ENCODE peak calls at places on chromosome 21, in ten cellular contexts. D is NCI-H2081, Q is A549, W is LoVo, F is NCI-H460, U is non-pigmented ciliary epithelial cell, T is T-helper 17 cell, K is T follicular helper cell, J is cardiac fibroblast, E is Right ventricle myocardium superior. B is an unnamed sample.

GRCh38 chr21:45976666-45977335 is 4.8 kb upstream of the COL6A1 start:
- DNase-seq in D (no peak), Q (no peak), W (no peak), F (no peak), U (no peak), T (no peak), K (no peak), J (no peak), E (peak; percentile 33), B (no peak)

GRCh38 chr21:34229361-34229760 is 134.4 kb upstream of the KCNE2 start:
- DNase-seq in D (no peak), Q (no peak), W (no peak), F (no peak), U (no peak), T (no peak), K (no peak), J (no peak), E (no peak), B (no peak)

GRCh38 chr21:15992171-15992570 is 262.4 kb downstream of the USP25 start:
- DNase-seq in D (no peak), Q (no peak), W (no peak), F (no peak), U (no peak), T (no peak), K (no peak), J (peak; percentile 63), E (no peak), B (no peak)

GRCh38 chr21:44572959-44573583 is 458 bp upstream of the KRTAP10-4 start:
- DNase-seq in D (no peak), Q (no peak), W (no peak), F (no peak), U (no peak), T (no peak), K (no peak), J (peak; percentile 21), E (no peak), B (no peak)

GRCh38 chr21:35100351-35100771 is 51.3 kb upstream of the RUNX1 start:
- DNase-seq in D (no peak), Q (no peak), W (no peak), F (no peak), U (no peak), T (no peak), K (no peak), J (no peak), E (no peak), B (no peak)

GRCh38 chr21:25980710-25981109 is 189.9 kb downstream of the APP start:
- DNase-seq in D (no peak), Q (no peak), W (no peak), F (no peak), U (no peak), T (no peak), K (no peak), J (no peak), E (no peak), B (no peak)

GRCh38 chr21:20641251-20641650 is 357.0 kb upstream of the NCAM2 start:
- DNase-seq in D (no peak), Q (no peak), W (no peak), F (no peak), U (no peak), T (no peak), K (no peak), J (no peak), E (no peak), B (no peak)

GRCh38 chr21:38909929-38910328 is 104.2 kb downstream of the ETS2 start:
- DNase-seq in D (no peak), Q (no peak), W (no peak), F (no peak), U (no peak), T (no peak), K (no peak), J (peak; percentile 38), E (no peak), B (no peak)

GRCh38 chr21:41142051-41142795 is 25.7 kb upstream of the BACE2 start:
- DNase-seq in D (peak; percentile 22), Q (peak; percentile 12), W (peak; percentile 47), F (no peak), U (peak; percentile 43), T (no peak), K (no peak), J (peak; percentile 57), E (no peak), B (peak; percentile 4)

GRCh38 chr21:26142363-26142762 is 28.2 kb downstream of the APP start:
- DNase-seq in D (no peak), Q (no peak), W (no peak), F (no peak), U (no peak), T (no peak), K (no peak), J (no peak), E (no peak), B (no peak)

GRCh38 chr21:28375708-28376385 is 616.8 kb downstream of the LTN1 start:
- DNase-seq in D (no peak), Q (no peak), W (no peak), F (no peak), U (peak; percentile 58), T (no peak), K (no peak), J (peak; percentile 88), E (no peak), B (no peak)

GRCh38 chr21:39727401-39728120 is 17.4 kb upstream of the IGSF5 start:
- DNase-seq in D (no peak), Q (no peak), W (no peak), F (no peak), U (no peak), T (no peak), K (no peak), J (no peak), E (no peak), B (no peak)

GRCh38 chr21:34034369-34035014 is 38.9 kb upstream of the MRPS6 start:
- DNase-seq in D (no peak), Q (no peak), W (no peak), F (no peak), U (no peak), T (no peak), K (no peak), J (no peak), E (no peak), B (no peak)

GRCh38 chr21:41919666-41920398 is 34.0 kb downstream of the C2CD2 start:
- DNase-seq in D (no peak), Q (no peak), W (no peak), F (no peak), U (no peak), T (no peak), K (no peak), J (no peak), E (no peak), B (no peak)

GRCh38 chr21:46557469-46557868 is 47.4 kb downstream of the S100B start:
- DNase-seq in D (no peak), Q (no peak), W (no peak), F (no peak), U (no peak), T (no peak), K (no peak), J (no peak), E (no peak), B (no peak)

GRCh38 chr21:33661146-33661545 is 18.8 kb downstream of the ITSN1 start:
- DNase-seq in D (no peak), Q (no peak), W (no peak), F (no peak), U (no peak), T (no peak), K (no peak), J (peak; percentile 64), E (no peak), B (no peak)

GRCh38 chr21:36032647-36033406 is 27.5 kb downstream of the SETD4 start:
- DNase-seq in D (no peak), Q (no peak), W (no peak), F (no peak), U (no peak), T (no peak), K (no peak), J (no peak), E (no peak), B (no peak)

GRCh38 chr21:41980561-41980960 is 26.7 kb upstream of the C2CD2 start:
- DNase-seq in D (no peak), Q (no peak), W (no peak), F (no peak), U (no peak), T (no peak), K (no peak), J (no peak), E (no peak), B (no peak)

GRCh38 chr21:35720065-35720810 is 340.1 kb downstream of the SETD4 start:
- DNase-seq in D (no peak), Q (no peak), W (no peak), F (no peak), U (no peak), T (no peak), K (no peak), J (no peak), E (no peak), B (no peak)

GRCh38 chr21:41167348-41168342 is at the start of gene BACE2:
- DNase-seq in D (peak; percentile 11), Q (peak; percentile 31), W (peak; percentile 83), F (peak; percentile 67), U (no peak), T (no peak), K (peak; percentile 3), J (peak; percentile 72), E (peak; percentile 87), B (no peak)

GRCh38 chr21:45551316-45551715 is 9.1 kb upstream of the SLC19A1 start:
- DNase-seq in D (no peak), Q (peak; percentile 58), W (peak; percentile 19), F (peak; percentile 75), U (peak; percentile 49), T (no peak), K (no peak), J (peak; percentile 92), E (no peak), B (no peak)

GRCh38 chr21:17461014-17461413 is 51.8 kb upstream of the CXADR start:
- DNase-seq in D (no peak), Q (peak; percentile 14), W (no peak), F (no peak), U (peak; percentile 65), T (no peak), K (no peak), J (peak; percentile 79), E (no peak), B (no peak)

GRCh38 chr21:24729568-24729967 is 877.7 kb downstream of the MRPL39 start:
- DNase-seq in D (no peak), Q (no peak), W (no peak), F (no peak), U (peak; percentile 6), T (no peak), K (no peak), J (peak; percentile 3), E (no peak), B (no peak)

GRCh38 chr21:15514073-15514946 is 215.5 kb upstream of the USP25 start:
- DNase-seq in D (no peak), Q (no peak), W (no peak), F (no peak), U (no peak), T (peak; percentile 20), K (peak; percentile 42), J (no peak), E (no peak), B (no peak)

GRCh38 chr21:43609501-43610340 is 49.6 kb downstream of the HSF2BP start:
- DNase-seq in D (peak; percentile 94), Q (no peak), W (peak; percentile 76), F (no peak), U (no peak), T (no peak), K (no peak), J (peak; percentile 82), E (no peak), B (peak; percentile 90)

GRCh38 chr21:34614443-34614692 is 545 bp downstream of the RCAN1 start:
- DNase-seq in D (no peak), Q (no peak), W (no peak), F (no peak), U (no peak), T (no peak), K (no peak), J (no peak), E (no peak), B (no peak)

GRCh38 chr21:42061195-42061865 is 9.8 kb upstream of the UMODL1 start:
- DNase-seq in D (no peak), Q (no peak), W (no peak), F (no peak), U (no peak), T (no peak), K (no peak), J (no peak), E (peak; percentile 65), B (no peak)

GRCh38 chr21:35225573-35225972 is 176.5 kb upstream of the RUNX1 start:
- DNase-seq in D (no peak), Q (no peak), W (no peak), F (no peak), U (no peak), T (no peak), K (no peak), J (no peak), E (no peak), B (no peak)

B was measured in NCI-H1694 treated with DMSO at 0.1 percent for 48 hours.